ENCODE peak calls at places on chromosome 18, in four cellular contexts. Q is neural crest cell, H is SW480, Z is RKO. R is an unnamed sample.

GRCh38 chr18:32454667-32455066 is 16.0 kb downstream of the GAREM1 start:
- DNase-seq in Q (no peak), H (no peak), Z (no peak), R (no peak)

GRCh38 chr18:36176739-36177138 is 10.6 kb upstream of the MOCOS start:
- DNase-seq in Q (no peak), Z (no peak), H (no peak), R (no peak)

GRCh38 chr18:26813043-26813442 is 52.5 kb downstream of the AQP4 start:
- DNase-seq in H (no peak), Z (peak; percentile 75), Q (no peak), R (peak; percentile 55)

GRCh38 chr18:59961086-59961485 is 61.3 kb downstream of the PMAIP1 start:
- DNase-seq in Q (no peak), Z (no peak), H (peak; percentile 64), R (no peak)

GRCh38 chr18:30999186-30999585 is 43.4 kb downstream of the DSC3 start:
- DNase-seq in H (no peak), Z (no peak), Q (no peak), R (no peak)

GRCh38 chr18:74945774-74946545 is 263.0 kb downstream of the PTGR3 start:
- DNase-seq in H (no peak), Z (no peak), Q (no peak), R (no peak)

GRCh38 chr18:53906681-53907080 is 317.8 kb downstream of the MBD2 start:
- DNase-seq in H (no peak), Z (no peak), Q (no peak), R (no peak)

GRCh38 chr18:9991021-9992000 is 77.5 kb downstream of the VAPA start:
- DNase-seq in Q (no peak), Z (no peak), H (no peak), R (no peak)

GRCh38 chr18:35549515-35549914 is 32.0 kb upstream of the GALNT1 start:
- DNase-seq in Z (no peak), Q (no peak), H (no peak), R (no peak)

GRCh38 chr18:28884304-28884703 is 707.4 kb upstream of the CDH2 start:
- DNase-seq in Z (no peak), H (no peak), Q (no peak), R (no peak)

GRCh38 chr18:26703170-26703933 is 155.0 kb upstream of the KCTD1 start:
- DNase-seq in Z (no peak), Q (no peak), H (no peak), R (no peak)

GRCh38 chr18:55833543-55833942 is 245.6 kb upstream of the TCF4 start:
- DNase-seq in Q (no peak), H (no peak), Z (peak; percentile 60), R (no peak)

GRCh38 chr18:41881285-41881684 is 73.7 kb upstream of the PIK3C3 start:
- DNase-seq in Z (peak; percentile 57), Q (no peak), H (peak; percentile 1), R (no peak)

GRCh38 chr18:9951022-9951859 is 37.4 kb downstream of the VAPA start:
- DNase-seq in Z (peak; percentile 60), H (peak; percentile 53), Q (no peak), R (peak; percentile 67)

GRCh38 chr18:68916734-68917133 is 118.9 kb downstream of the CCDC102B start:
- DNase-seq in Q (no peak), Z (peak; percentile 16), H (peak; percentile 29), R (no peak)